ENCODE peak calls at places on chromosomes 3 and 15, in ten cellular contexts. Z, O, X, S, H, R, E, J, D and K are unnamed samples.

GRCh38 chr15:99956022-99956775 is 223.0 kb upstream of the LYSMD4 start:
- DNase-seq in D (no peak), H (no peak), Z (no peak), O (no peak), J (peak), E (no peak), X (no peak), S (no peak), R (no peak), K (no peak)

GRCh38 chr3:136070953-136071949 is 105.7 kb downstream of the PPP2R3A start:
- DNase-seq in O (no peak), Z (no peak), S (no peak), R (peak), E (no peak), H (no peak), X (no peak), J (no peak), D (no peak), K (peak)

GRCh38 chr3:197407053-197407452 is 108.6 kb upstream of the DLG1 start:
- DNase-seq in Z (no peak), X (no peak), R (no peak), D (no peak), J (no peak), E (no peak), O (no peak), S (no peak), H (no peak), K (no peak)

GRCh38 chr3:192128922-192129321 is 598.4 kb downstream of the FGF12 start:
- DNase-seq in H (no peak), D (peak), E (no peak), R (no peak), J (no peak), O (no peak), S (no peak), X (no peak), Z (peak), K (no peak)

GRCh38 chr3:33331414-33331813 is 54.2 kb downstream of the FBXL2 start:
- DNase-seq in Z (no peak), E (no peak), S (no peak), H (no peak), J (no peak), R (peak), X (no peak), O (no peak), D (no peak), K (no peak)

GRCh38 chr3:35678552-35679220 is 39.4 kb downstream of the ARPP21 start:
- DNase-seq in S (no peak), Z (no peak), X (no peak), R (no peak), H (no peak), E (no peak), D (no peak), J (no peak), O (no peak), K (no peak)

GRCh38 chr15:58666957-58667356 is 82.5 kb downstream of the ADAM10 start:
- DNase-seq in S (no peak), R (peak), O (no peak), X (peak), E (no peak), J (no peak), D (no peak), Z (no peak), H (no peak), K (no peak)

GRCh38 chr3:190097617-190098016 is 23.1 kb downstream of the P3H2 start:
- DNase-seq in E (no peak), R (no peak), S (no peak), O (no peak), H (peak), D (no peak), Z (no peak), J (no peak), X (no peak), K (peak)

GRCh38 chr3:134216206-134216764 is 34.4 kb downstream of the RYK start:
- DNase-seq in Z (no peak), S (no peak), R (no peak), O (no peak), H (no peak), J (no peak), X (no peak), E (no peak), D (no peak), K (no peak)

GRCh38 chr15:85477730-85478129 is 97.3 kb downstream of the AKAP13 start:
- DNase-seq in S (no peak), Z (no peak), X (peak), O (no peak), H (no peak), R (peak), D (no peak), J (no peak), E (no peak), K (no peak)

GRCh38 chr15:39887832-39888231 is 32.2 kb downstream of the GPR176 start:
- DNase-seq in D (no peak), J (no peak), H (no peak), X (peak), S (no peak), R (peak), O (peak), Z (peak), E (peak), K (no peak)

GRCh38 chr15:101501703-101502373 is 12.3 kb upstream of the PCSK6 start:
- DNase-seq in Z (peak), R (peak), D (peak), O (no peak), S (peak), E (peak), J (no peak), H (peak), X (peak), K (peak)

GRCh38 chr3:116299646-116300081 is 145.6 kb downstream of the LSAMP start:
- DNase-seq in H (no peak), Z (no peak), D (peak), X (no peak), S (no peak), J (no peak), R (no peak), E (no peak), O (no peak), K (no peak)

GRCh38 chr3:170232266-170232665 is 10.0 kb downstream of the PRKCI start:
- DNase-seq in D (no peak), H (no peak), E (no peak), X (no peak), J (no peak), Z (no peak), O (no peak), R (no peak), S (no peak), K (no peak)

GRCh38 chr15:61598655-61599054 is 369.6 kb upstream of the RORA start:
- DNase-seq in D (no peak), X (no peak), Z (no peak), J (no peak), E (no peak), S (no peak), H (no peak), R (no peak), O (no peak), K (no peak)

GRCh38 chr3:11134794-11135193 is 19.5 kb upstream of the HRH1 start:
- DNase-seq in Z (no peak), X (no peak), E (no peak), S (no peak), H (no peak), J (no peak), D (no peak), O (no peak), R (peak), K (no peak)

GRCh38 chr3:32374788-32375595 is 16.7 kb upstream of the CMTM7 start:
- DNase-seq in Z (peak), X (peak), O (peak), J (no peak), E (peak), D (peak), H (peak), R (peak), S (no peak), K (peak)

GRCh38 chr3:44104043-44104442 is 137.6 kb upstream of the TOPAZ1 start:
- DNase-seq in S (no peak), D (no peak), H (no peak), J (no peak), Z (no peak), O (no peak), E (no peak), X (no peak), R (peak), K (no peak)

GRCh38 chr3:160448845-160449659 is 534 bp downstream of the TRIM59 start:
- DNase-seq in Z (peak), X (peak), E (no peak), R (peak), D (peak), S (no peak), H (peak), J (no peak), O (peak), K (no peak)

GRCh38 chr15:66885281-66885915 is 180.0 kb upstream of the SMAD3 start:
- DNase-seq in Z (no peak), J (no peak), H (no peak), R (no peak), O (no peak), S (no peak), X (no peak), E (no peak), D (no peak), K (no peak)

GRCh38 chr3:154766765-154767503 is 313.2 kb upstream of the MME start:
- DNase-seq in S (no peak), H (no peak), Z (peak), O (no peak), J (no peak), D (no peak), E (no peak), R (no peak), X (no peak), K (no peak)

GRCh38 chr15:59543721-59544547 is 67.6 kb upstream of the GCNT3 start:
- DNase-seq in O (peak), H (no peak), E (no peak), S (no peak), D (peak), Z (peak), R (no peak), J (no peak), X (no peak), K (no peak)

DNA sequence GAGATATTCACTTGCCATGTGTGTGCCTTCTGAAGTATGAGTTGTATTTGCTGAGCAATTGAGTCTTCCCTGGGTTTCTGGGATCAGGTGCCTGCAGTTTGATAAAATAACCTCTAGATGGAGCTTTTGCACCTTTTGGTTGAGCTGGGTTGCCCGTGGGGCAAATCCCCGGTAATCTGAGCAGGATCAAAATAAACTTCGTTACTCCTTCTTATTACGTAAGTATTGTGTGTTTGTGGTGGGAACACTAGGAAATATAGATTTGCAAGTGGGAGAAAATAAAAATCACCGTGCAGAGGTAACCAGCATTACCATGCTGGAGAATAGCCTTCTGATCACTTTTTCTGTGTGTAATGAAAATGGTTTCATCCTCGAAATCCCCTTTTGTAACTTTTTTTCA is 277.4 kb upstream of the NR2E3 start:
- DNase-seq in R (peak), O (peak), J (no peak), D (peak), H (no peak), E (peak), S (no peak), Z (no peak), X (peak), K (peak)
- TF ChIP-seq CTCF in R (peak), O (peak), J (peak), D (no peak), H (peak), E (peak), S (peak), Z (no peak), X (peak), K (peak)

DNA sequence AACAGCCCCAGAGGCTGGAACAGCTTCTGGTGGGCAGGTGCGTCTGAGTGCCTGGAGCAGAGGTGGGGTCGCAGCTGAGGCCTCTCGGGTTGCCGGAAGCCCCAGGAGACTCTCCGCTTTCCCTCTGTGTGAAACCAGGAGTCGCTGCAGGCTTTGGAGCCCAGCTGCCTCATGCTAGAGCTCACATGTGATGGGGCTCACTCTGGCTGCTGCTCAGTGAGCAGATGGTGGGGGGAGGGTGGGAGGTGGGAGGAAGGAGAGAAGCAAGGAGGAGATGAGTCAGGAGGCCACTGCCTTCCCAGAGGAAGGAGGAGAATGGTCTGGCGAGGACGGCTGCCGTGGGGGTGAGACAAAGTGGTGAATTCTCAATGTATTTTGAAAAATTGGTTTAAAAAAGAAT is 290.1 kb upstream of the CHRNA7 start:
- DNase-seq in R (peak), H (peak), Z (no peak), J (no peak), E (no peak), O (no peak), D (no peak), X (peak), S (no peak), K (no peak)
- TF ChIP-seq CTCF in R (no peak), H (no peak), Z (no peak), J (no peak), E (no peak), O (no peak), D (no peak), X (no peak), S (no peak), K (no peak)

GRCh38 chr3:1087066-1087555 is 5.7 kb upstream of the CNTN6 start:
- DNase-seq in D (no peak), E (peak), R (peak), X (no peak), S (peak), H (no peak), J (no peak), Z (no peak), O (no peak), K (no peak)
- TF ChIP-seq CTCF in D (no peak), E (no peak), R (peak), X (no peak), S (peak), H (no peak), J (peak), Z (no peak), O (no peak), K (no peak)

GRCh38 chr15:78263351-78263781 is 996 bp upstream of the DNAJA4 start:
- DNase-seq in J (no peak), E (no peak), H (no peak), O (no peak), D (peak), R (no peak), S (no peak), X (no peak), Z (peak), K (no peak)

GRCh38 chr15:78263907-78264303 is 457 bp upstream of the DNAJA4 start:
- DNase-seq in X (no peak), J (no peak), E (peak), S (no peak), Z (no peak), H (no peak), D (no peak), R (no peak), O (no peak), K (no peak)

GRCh38 chr15:78265752-78266224 is 1.4 kb downstream of the DNAJA4 start:
- DNase-seq in H (no peak), R (peak), J (no peak), Z (no peak), D (no peak), S (no peak), E (no peak), O (no peak), X (no peak), K (no peak)

GRCh38 chr15:78265137-78265460 is 737 bp downstream of the DNAJA4 start:
- DNase-seq in E (no peak), X (no peak), Z (no peak), S (no peak), O (no peak), R (no peak), J (no peak), D (no peak), H (no peak), K (no peak)

GRCh38 chr15:78264304-78265136 is at the start of gene DNAJA4:
- DNase-seq in R (peak), O (peak), E (peak), D (peak), H (no peak), J (no peak), X (no peak), S (peak), Z (peak), K (peak)
- TF ChIP-seq CTCF in R (no peak), O (no peak), E (peak), D (peak), H (no peak), J (no peak), X (no peak), S (peak), Z (no peak), K (no peak)

DNA sequence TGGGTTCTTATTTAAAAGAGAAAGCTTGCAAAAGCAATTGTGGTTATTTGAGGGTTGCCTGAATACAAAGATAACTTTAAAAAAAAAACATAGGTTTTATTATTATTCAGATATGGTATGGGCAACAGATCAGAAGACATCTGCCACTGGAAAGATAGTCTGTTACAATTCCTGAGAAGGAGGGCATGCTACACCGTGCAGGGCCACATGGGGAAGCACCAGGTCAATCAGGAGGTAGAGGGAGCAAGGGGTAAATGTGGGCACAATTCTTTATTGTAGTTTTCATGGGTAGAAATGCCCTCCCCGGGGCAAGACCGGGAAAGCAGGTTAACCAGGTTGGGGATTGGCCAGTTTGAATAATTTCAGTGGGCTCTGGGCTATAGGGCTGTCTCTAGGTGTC is 46.5 kb downstream of the BBS4 start:
- DNase-seq in S (no peak), D (no peak), H (no peak), R (no peak), X (no peak), E (no peak), O (no peak), J (no peak), Z (no peak), K (no peak)
- TF ChIP-seq CTCF in S (no peak), D (no peak), H (no peak), R (no peak), X (no peak), E (no peak), O (no peak), J (no peak), Z (no peak), K (peak)

GRCh38 chr3:101676219-101676764 is 640 bp downstream of the ZBTB11 start:
- DNase-seq in J (peak), Z (peak), O (peak), H (peak), D (peak), E (peak), R (peak), X (peak), S (peak), K (peak)
- TF ChIP-seq CTCF in J (no peak), Z (no peak), O (no peak), H (no peak), D (no peak), E (no peak), R (no peak), X (no peak), S (peak), K (no peak)

DNA sequence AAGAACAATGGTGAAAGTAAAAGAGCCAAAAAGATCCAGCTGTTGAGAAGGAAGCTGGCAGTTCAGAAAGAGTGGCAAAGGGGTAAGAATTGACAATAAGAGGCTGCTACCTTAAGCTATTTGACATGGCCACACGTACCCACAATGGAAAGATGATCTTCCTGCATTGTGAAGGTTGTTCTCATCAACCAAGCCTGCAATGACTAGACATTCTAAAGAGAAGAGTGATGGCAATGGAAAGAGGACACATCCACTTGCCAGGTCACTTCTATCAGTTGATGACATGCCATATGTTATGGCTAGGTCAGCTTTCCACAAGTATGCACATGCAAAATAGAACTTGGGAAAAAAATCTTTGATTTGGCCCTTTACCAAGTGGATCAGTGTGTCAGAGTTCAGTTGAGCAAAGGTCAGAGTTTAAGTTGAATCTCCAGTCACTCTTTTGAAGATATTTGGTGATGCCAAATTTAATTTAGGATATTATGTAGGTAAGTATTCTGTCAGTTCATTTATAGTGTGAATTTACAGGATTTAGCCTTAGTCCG is 105.0 kb upstream of the FLNB start:
- DNase-seq in E (no peak), R (no peak), H (no peak), X (no peak), Z (no peak), S (no peak), D (no peak), J (no peak), O (no peak), K (no peak)
- TF ChIP-seq CTCF in E (no peak), R (no peak), H (no peak), X (no peak), Z (no peak), S (no peak), D (no peak), J (no peak), O (no peak), K (no peak)

DNA sequence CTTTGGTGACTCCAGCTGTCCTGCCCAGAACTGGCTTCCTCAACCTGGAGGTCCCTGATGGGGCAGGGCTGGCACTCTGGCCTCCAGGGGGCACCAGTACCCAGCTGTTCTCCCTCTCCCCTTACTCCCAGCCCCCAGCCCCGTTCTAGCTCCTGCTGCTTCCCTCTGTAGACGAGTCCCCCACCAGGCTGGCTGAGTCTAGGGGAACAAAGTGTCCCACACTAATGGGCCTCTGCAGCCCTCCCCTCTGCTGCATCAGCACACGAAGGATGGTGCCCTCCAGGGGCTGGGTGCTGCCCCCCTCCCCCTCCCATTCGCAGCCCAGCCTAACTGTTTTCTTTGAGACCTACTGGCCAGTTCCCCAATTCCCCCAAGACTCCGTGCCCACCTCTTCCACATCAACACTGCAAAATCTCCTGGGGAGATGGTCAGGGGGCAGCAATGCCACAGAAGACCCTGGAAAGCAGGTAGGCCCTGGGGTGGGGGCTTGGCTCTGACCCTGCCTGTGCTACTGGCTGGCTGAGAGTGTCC is 4.2 kb downstream of the RHCG start:
- DNase-seq in X (no peak), O (peak), D (no peak), Z (no peak), H (peak), S (no peak), J (peak), R (no peak), E (peak), K (peak)
- TF ChIP-seq CTCF in X (peak), O (peak), D (peak), Z (no peak), H (peak), S (no peak), J (peak), R (peak), E (peak), K (peak)